ENCODE peak calls at places on chromosomes 11 and 22, in eight cellular contexts. A, J, M, K, Q, Y, U and S are unnamed samples.

GRCh38 chr11:82505384-82505783 is 228.3 kb downstream of the FAM181B start:
- DNase-seq in A (no peak), J (no peak), M (no peak), K (no peak), Q (no peak), Y (no peak), U (no peak), S (no peak)

GRCh38 chr11:80846979-80847378 is 1406.1 kb upstream of the TENM4 start:
- DNase-seq in A (no peak), J (no peak), M (no peak), K (no peak), Q (peak), Y (no peak), U (no peak), S (no peak)

GRCh38 chr11:92740251-92740650 is 229.2 kb upstream of the MTNR1B start:
- DNase-seq in A (no peak), J (no peak), M (no peak), K (no peak), Q (no peak), Y (no peak), U (no peak), S (no peak)

GRCh38 chr11:128424867-128425285 is 162.5 kb downstream of the ETS1 start:
- DNase-seq in A (no peak), J (no peak), M (peak), K (no peak), Q (no peak), Y (no peak), U (no peak), S (no peak)

GRCh38 chr11:38274031-38274430 is 1676.0 kb upstream of the RAG2 start:
- DNase-seq in A (no peak), J (no peak), M (peak), K (no peak), Q (no peak), Y (no peak), U (no peak), S (no peak)

GRCh38 chr11:4983851-4984250 is 10.8 kb upstream of the OR51L1 start:
- DNase-seq in A (no peak), J (no peak), M (no peak), K (no peak), Q (no peak), Y (no peak), U (no peak), S (no peak)

GRCh38 chr11:83523676-83524075 is 237.5 kb upstream of the CCDC90B start:
- DNase-seq in A (no peak), J (no peak), M (no peak), K (no peak), Q (no peak), Y (no peak), U (no peak), S (no peak)

GRCh38 chr11:132994038-132994502 is 538.2 kb downstream of the OPCML start:
- DNase-seq in A (no peak), J (no peak), M (no peak), K (no peak), Q (no peak), Y (no peak), U (no peak), S (no peak)

GRCh38 chr11:108757630-108758029 is 92.8 kb downstream of the DDX10 start:
- DNase-seq in A (no peak), J (no peak), M (no peak), K (no peak), Q (no peak), Y (no peak), U (no peak), S (no peak)

GRCh38 chr22:33325232-33326004 is 267.2 kb upstream of the SYN3 start:
- DNase-seq in A (no peak), J (no peak), M (no peak), K (no peak), Q (peak), Y (no peak), U (no peak), S (no peak)

GRCh38 chr11:128453444-128454336 is 133.7 kb downstream of the ETS1 start:
- DNase-seq in A (no peak), J (no peak), M (peak), K (no peak), Q (no peak), Y (no peak), U (peak), S (no peak)

GRCh38 chr11:110866081-110866480 is 153.8 kb upstream of the ARHGAP20 start:
- DNase-seq in A (no peak), J (no peak), M (no peak), K (no peak), Q (no peak), Y (no peak), U (no peak), S (no peak)

GRCh38 chr22:44389926-44390925 is 77.5 kb upstream of the SHISAL1 start:
- DNase-seq in A (no peak), J (no peak), M (no peak), K (peak), Q (no peak), Y (no peak), U (no peak), S (no peak)